ENCODE peak calls at places on chromosomes 5 and 9, in seven cellular contexts. K, N, A, Y, F, R and U are unnamed samples.
A peak's percentile ranks its signal among the peaks of the same experiment; 100 is the strongest.

GRCh38 chr9:13485068-13485596 is 205.6 kb upstream of the MPDZ start:
- DNase-seq in Y (peak; percentile 14), F (no peak), K (no peak), R (peak; percentile 32), A (peak; percentile 85), N (no peak), U (peak; percentile 16)

GRCh38 chr5:61965074-61965473 is 340.9 kb upstream of the KIF2A start:
- DNase-seq in A (no peak), N (no peak), K (no peak), Y (no peak), F (no peak), R (no peak), U (peak; percentile 29)

GRCh38 chr5:4700082-4700481 is 440.0 kb upstream of the ADAMTS16 start:
- DNase-seq in Y (no peak), K (no peak), F (peak; percentile 17), A (peak; percentile 65), R (peak; percentile 62), N (no peak), U (peak; percentile 28)

GRCh38 chr5:172456076-172456800 is 1.9 kb upstream of the SH3PXD2B start:
- DNase-seq in A (no peak), K (no peak), R (no peak), F (no peak), Y (no peak), N (no peak), U (no peak)

GRCh38 chr5:34415559-34416198 is 240.4 kb upstream of the RAI14 start:
- DNase-seq in A (no peak), K (no peak), N (no peak), R (no peak), F (peak; percentile 2), Y (no peak), U (no peak)

GRCh38 chr5:167759411-167759821 is 532.0 kb upstream of the WWC1 start:
- DNase-seq in F (no peak), R (no peak), A (no peak), K (no peak), N (no peak), Y (no peak), U (no peak)

GRCh38 chr5:101678494-101679193 is 617.4 kb downstream of the SLCO4C1 start:
- DNase-seq in F (peak; percentile 39), R (no peak), K (peak; percentile 26), A (peak; percentile 64), N (peak; percentile 60), Y (peak; percentile 57), U (peak; percentile 86)

GRCh38 chr9:98879958-98880300 is 63.8 kb upstream of the COL15A1 start:
- DNase-seq in F (no peak), A (peak; percentile 52), K (no peak), R (no peak), Y (no peak), N (no peak), U (no peak)

GRCh38 chr5:83913593-83913992 is 192.9 kb upstream of the HAPLN1 start:
- DNase-seq in N (no peak), K (no peak), Y (no peak), A (no peak), F (no peak), R (no peak), U (no peak)

GRCh38 chr9:4141201-4141750 is 158.6 kb downstream of the GLIS3 start:
- DNase-seq in K (no peak), R (no peak), F (no peak), A (no peak), N (no peak), Y (no peak), U (no peak)

DNA sequence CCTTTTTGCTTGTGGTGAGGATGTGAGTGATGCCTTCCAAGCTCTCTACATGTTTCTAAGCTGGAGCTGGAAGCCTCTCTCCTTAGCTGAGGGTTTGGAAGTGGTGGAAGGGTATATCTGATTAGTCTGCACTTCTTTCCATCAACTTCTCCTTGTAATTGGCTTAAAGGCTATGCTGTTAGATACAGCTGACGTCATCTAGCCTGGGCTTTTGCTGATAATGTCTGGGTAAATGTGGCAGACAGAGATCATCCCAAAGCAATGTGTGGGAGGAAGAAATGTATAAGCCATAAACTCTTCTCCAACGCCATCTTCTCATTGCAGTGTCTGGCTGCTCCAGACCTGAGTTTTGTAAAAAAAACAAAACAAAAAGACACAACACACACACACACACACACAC is 29.3 kb downstream of the ZNF354C start:
- DNase-seq in A (no peak), N (no peak), R (no peak), Y (no peak), F (no peak), K (no peak), U (no peak)
- H3K9me3 ChIP-seq in A (peaks cover 20% of the 10 kb centered on the region), N (peaks cover 99% of the 10 kb centered on the region), R (peaks cover 100% of the 10 kb centered on the region), Y (peaks cover 57% of the 10 kb centered on the region), F (no peaks in the 10 kb centered on the region), K (peaks cover 25% of the 10 kb centered on the region), U (no peaks in the 10 kb centered on the region)

DNA sequence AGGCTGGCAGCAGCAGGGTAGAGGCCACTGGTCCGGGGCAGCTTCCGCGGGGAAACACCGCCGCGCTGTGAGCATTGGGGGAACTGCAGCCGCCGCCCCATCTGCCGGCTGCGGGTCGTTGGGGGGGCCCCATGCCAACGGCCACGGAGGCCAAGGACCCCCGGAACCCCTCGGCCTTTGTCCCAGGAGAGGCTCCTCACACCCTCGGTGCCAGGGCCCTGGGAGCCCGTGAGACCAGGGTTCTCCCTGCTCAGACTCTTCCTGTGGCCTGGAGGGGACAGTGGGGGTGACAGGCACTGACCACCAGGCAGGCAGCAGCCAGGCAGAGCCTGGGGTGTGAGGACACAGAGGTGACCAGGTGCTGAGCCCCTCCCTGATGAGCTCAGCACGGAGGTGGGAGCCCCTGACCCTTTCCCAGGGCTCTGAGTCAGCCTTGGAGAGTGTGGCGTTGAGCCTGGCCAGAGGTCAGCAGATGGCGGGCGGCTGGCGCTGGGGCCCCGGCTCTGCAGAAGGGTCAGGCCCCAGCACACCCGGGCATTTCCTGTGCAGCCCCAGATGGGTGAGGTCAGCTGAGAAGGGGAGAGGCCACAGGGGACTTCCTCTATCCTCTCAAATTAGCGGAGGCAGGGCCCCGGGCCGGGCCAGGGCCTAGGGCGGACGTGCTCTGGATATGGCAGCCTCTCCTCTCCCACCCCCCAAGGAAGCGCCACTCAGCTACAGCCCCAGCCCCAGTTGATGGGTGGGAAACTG is 17.9 kb upstream of the EGFL7 start:
- DNase-seq in N (peak; percentile 52), Y (peak; percentile 58), F (peak; percentile 66), K (no peak), A (peak; percentile 82), R (peak; percentile 96), U (peak; percentile 55)
- H3K4me3 ChIP-seq in N (peak overlapping the region; percentile 33), Y (no peak overlapping the region), F (peak overlapping the region; percentile 41), K (no peak overlapping the region), A (peak overlapping the region; percentile 50), R (peak overlapping the region; percentile 61), U (no peak overlapping the region)

GRCh38 chr5:113123563-113123962 is 147.0 kb downstream of the DCP2 start:
- DNase-seq in A (no peak), Y (no peak), R (no peak), F (no peak), N (no peak), K (no peak), U (no peak)
- TF ChIP-seq CTCF in A (peak; percentile 35), Y (no peak), R (peak; percentile 10), F (peak; percentile 48), N (no peak), K (peak; percentile 25), U (peak; percentile 22)

DNA sequence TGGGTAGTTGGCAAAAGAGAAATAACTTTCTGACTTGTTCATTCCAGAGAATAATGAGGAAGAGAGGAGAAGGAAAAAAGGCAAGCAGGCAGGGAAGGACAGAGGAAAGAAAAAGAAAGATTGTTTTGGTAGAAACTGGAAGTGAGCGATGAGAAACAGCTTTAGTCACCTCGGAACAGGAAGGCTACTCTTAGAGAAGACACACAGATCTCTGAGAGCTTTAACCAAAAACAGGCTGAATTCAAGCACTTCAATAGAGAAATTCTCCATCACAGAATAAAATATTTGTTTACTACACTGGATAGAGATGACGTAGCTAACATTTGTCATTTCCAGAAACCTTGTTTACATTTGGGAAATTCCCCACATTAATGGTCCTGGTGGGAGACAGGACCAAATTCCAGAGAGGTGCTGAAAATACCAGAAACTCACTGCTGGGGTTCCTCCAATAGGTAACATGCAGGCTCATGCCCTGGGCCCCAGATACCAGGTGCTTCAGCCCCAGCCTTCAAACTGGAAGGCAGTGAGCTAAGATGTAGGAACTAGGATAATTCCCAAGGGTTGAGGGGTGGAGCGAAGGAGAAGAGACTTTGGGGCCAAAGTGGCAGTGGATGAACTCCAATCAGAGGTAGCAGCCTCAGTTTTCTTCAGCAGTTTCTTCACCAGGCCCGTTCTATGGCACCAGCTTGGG is 227.7 kb upstream of the GRAMD2B start:
- DNase-seq in N (no peak), Y (no peak), R (no peak), F (no peak), A (no peak), K (no peak), U (no peak)
- H3K9me3 ChIP-seq in N (no peaks in the 10 kb centered on the region), Y (no peaks in the 10 kb centered on the region), R (no peaks in the 10 kb centered on the region), F (no peaks in the 10 kb centered on the region), A (no peaks in the 10 kb centered on the region), K (no peaks in the 10 kb centered on the region), U (no peaks in the 10 kb centered on the region)

GRCh38 chr9:21031818-21032203 is 371 bp upstream of the HACD4 start:
- DNase-seq in A (no peak), R (peak; percentile 40), N (no peak), K (no peak), F (no peak), Y (no peak), U (no peak)
- H3K4me3 ChIP-seq in A (peak overlapping the region; percentile 62), R (peak overlapping the region; percentile 65), N (peak overlapping the region; percentile 66), K (peak overlapping the region; percentile 64), F (no peak overlapping the region), Y (peak overlapping the region; percentile 68), U (no peak overlapping the region)